ENCODE peak calls at places on chromosomes 16 and 17, in six cellular contexts. One of them, this sample, is unnamed.

GRCh38 chr17:78661092-78661770 is 84.0 kb upstream of the DNAH17 start:
- DNase-seq in HCT116: no peak
- DNase-seq in heart left ventricle: no peak
- DNase-seq in prostate gland: no peak
- DNase-seq in tibial nerve: no peak
- DNase-seq in IMR-90: no peak
- DNase-seq in this sample: no peak

GRCh38 chr17:73419896-73420295 is 108.1 kb upstream of the CDC42EP4 start:
- DNase-seq in heart left ventricle: no peak
- DNase-seq in tibial nerve: no peak
- DNase-seq in prostate gland: no peak
- DNase-seq in HCT116: no peak
- DNase-seq in IMR-90: peak; percentile 4
- DNase-seq in this sample: no peak

GRCh38 chr17:43665038-43665386 is 3.3 kb upstream of the MEOX1 start:
- DNase-seq in tibial nerve: no peak
- DNase-seq in HCT116: no peak
- DNase-seq in prostate gland: no peak
- DNase-seq in IMR-90: no peak
- DNase-seq in heart left ventricle: peak; percentile 57
- DNase-seq in this sample: no peak

GRCh38 chr17:9512323-9513168 is 63.1 kb downstream of the STX8 start:
- DNase-seq in prostate gland: no peak
- DNase-seq in HCT116: peak; percentile 65
- DNase-seq in heart left ventricle: no peak
- DNase-seq in IMR-90: peak; percentile 76
- DNase-seq in tibial nerve: no peak
- DNase-seq in this sample: no peak

GRCh38 chr17:39591958-39592954 is 15.5 kb downstream of the NEUROD2 start:
- DNase-seq in heart left ventricle: no peak
- DNase-seq in HCT116: peak; percentile 13
- DNase-seq in prostate gland: no peak
- DNase-seq in tibial nerve: no peak
- DNase-seq in IMR-90: peak; percentile 50
- DNase-seq in this sample: no peak

GRCh38 chr17:50350733-50351132 is 4.8 kb downstream of the XYLT2 start:
- DNase-seq in prostate gland: no peak
- DNase-seq in heart left ventricle: no peak
- DNase-seq in tibial nerve: no peak
- DNase-seq in HCT116: no peak
- DNase-seq in IMR-90: no peak
- DNase-seq in this sample: no peak

GRCh38 chr17:17224137-17224536 is 12.8 kb downstream of the FLCN start:
- DNase-seq in HCT116: no peak
- DNase-seq in tibial nerve: no peak
- DNase-seq in prostate gland: no peak
- DNase-seq in heart left ventricle: no peak
- DNase-seq in IMR-90: no peak
- DNase-seq in this sample: no peak

GRCh38 chr16:65648111-65648510 is 526.2 kb upstream of the CDH11 start:
- DNase-seq in IMR-90: no peak
- DNase-seq in prostate gland: no peak
- DNase-seq in tibial nerve: no peak
- DNase-seq in heart left ventricle: no peak
- DNase-seq in HCT116: no peak
- DNase-seq in this sample: no peak

GRCh38 chr17:79670537-79671386 is 59.9 kb upstream of the RBFOX3 start:
- DNase-seq in tibial nerve: no peak
- DNase-seq in IMR-90: no peak
- DNase-seq in HCT116: no peak
- DNase-seq in heart left ventricle: no peak
- DNase-seq in prostate gland: no peak
- DNase-seq in this sample: no peak

GRCh38 chr17:58301504-58302150 is 20.9 kb upstream of the MPO start:
- DNase-seq in heart left ventricle: no peak
- DNase-seq in HCT116: no peak
- DNase-seq in prostate gland: no peak
- DNase-seq in IMR-90: no peak
- DNase-seq in tibial nerve: no peak
- DNase-seq in this sample: no peak

GRCh38 chr16:75218256-75219076 is at the start of gene CTRB1:
- DNase-seq in heart left ventricle: no peak
- DNase-seq in HCT116: no peak
- DNase-seq in IMR-90: no peak
- DNase-seq in tibial nerve: no peak
- DNase-seq in prostate gland: no peak
- DNase-seq in this sample: no peak
- TF ChIP-seq POLR2A in heart left ventricle: no peak
- TF ChIP-seq POLR2A in HCT116: no peak
- TF ChIP-seq POLR2A in IMR-90: no peak
- TF ChIP-seq POLR2A in tibial nerve: no peak
- TF ChIP-seq POLR2A in prostate gland: no peak
- TF ChIP-seq POLR2A in this sample: no peak

DNA sequence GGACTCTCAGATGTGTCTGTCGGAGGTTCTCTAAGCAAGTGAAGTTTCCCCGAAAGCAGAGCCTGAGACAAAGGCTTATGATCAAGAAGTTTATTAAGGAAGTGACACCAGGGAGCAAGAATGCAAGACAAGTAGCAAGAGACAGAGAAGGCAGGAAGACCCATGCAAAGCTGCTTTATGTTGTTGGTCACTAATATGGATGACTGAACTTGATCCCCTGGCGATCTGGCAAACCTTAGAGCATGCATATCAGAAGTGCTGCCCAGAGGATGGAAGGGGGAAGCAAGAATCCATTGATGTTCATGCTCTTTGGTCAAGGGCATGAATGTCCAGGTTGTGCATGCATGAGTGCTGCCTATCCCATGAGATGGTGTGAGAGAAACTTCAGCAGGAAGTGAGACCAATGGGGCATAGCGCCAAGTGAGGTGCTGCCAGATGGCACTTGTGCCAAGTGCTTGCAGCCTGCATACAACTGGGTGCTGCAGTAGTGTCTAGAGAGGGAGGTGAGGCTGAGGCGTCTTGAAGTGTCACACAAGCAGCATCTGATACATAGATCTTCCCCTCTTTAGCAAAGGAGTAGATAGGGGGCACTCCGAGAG is 176.5 kb downstream of the SALL1 start:
- DNase-seq in HCT116: no peak
- DNase-seq in IMR-90: no peak
- DNase-seq in tibial nerve: no peak
- DNase-seq in prostate gland: no peak
- DNase-seq in heart left ventricle: no peak
- DNase-seq in this sample: no peak
- H3K27ac ChIP-seq in HCT116: no peak overlapping the region
- H3K27ac ChIP-seq in IMR-90: no peak overlapping the region
- H3K27ac ChIP-seq in tibial nerve: no peak overlapping the region
- H3K27ac ChIP-seq in prostate gland: no peak overlapping the region
- H3K27ac ChIP-seq in heart left ventricle: no peak overlapping the region
- H3K27ac ChIP-seq in this sample: no peak overlapping the region

GRCh38 chr16:82002831-82003230 is 8.4 kb downstream of the SDR42E1 start:
- DNase-seq in prostate gland: no peak
- DNase-seq in IMR-90: no peak
- DNase-seq in HCT116: no peak
- DNase-seq in heart left ventricle: no peak
- DNase-seq in tibial nerve: no peak
- DNase-seq in this sample: no peak

GRCh38 chr16:81994485-81994884 is 16.8 kb downstream of the SDR42E1 start:
- DNase-seq in tibial nerve: no peak
- DNase-seq in heart left ventricle: no peak
- DNase-seq in HCT116: no peak
- DNase-seq in prostate gland: no peak
- DNase-seq in IMR-90: no peak
- DNase-seq in this sample: no peak

GRCh38 chr16:81995651-81996050 is 15.6 kb downstream of the SDR42E1 start:
- DNase-seq in prostate gland: no peak
- DNase-seq in tibial nerve: no peak
- DNase-seq in HCT116: no peak
- DNase-seq in heart left ventricle: no peak
- DNase-seq in IMR-90: peak; percentile 36
- DNase-seq in this sample: no peak

GRCh38 chr16:81997738-81998137 is 13.5 kb downstream of the SDR42E1 start:
- DNase-seq in tibial nerve: no peak
- DNase-seq in IMR-90: peak; percentile 81
- DNase-seq in heart left ventricle: no peak
- DNase-seq in prostate gland: no peak
- DNase-seq in HCT116: no peak
- DNase-seq in this sample: no peak

DNA sequence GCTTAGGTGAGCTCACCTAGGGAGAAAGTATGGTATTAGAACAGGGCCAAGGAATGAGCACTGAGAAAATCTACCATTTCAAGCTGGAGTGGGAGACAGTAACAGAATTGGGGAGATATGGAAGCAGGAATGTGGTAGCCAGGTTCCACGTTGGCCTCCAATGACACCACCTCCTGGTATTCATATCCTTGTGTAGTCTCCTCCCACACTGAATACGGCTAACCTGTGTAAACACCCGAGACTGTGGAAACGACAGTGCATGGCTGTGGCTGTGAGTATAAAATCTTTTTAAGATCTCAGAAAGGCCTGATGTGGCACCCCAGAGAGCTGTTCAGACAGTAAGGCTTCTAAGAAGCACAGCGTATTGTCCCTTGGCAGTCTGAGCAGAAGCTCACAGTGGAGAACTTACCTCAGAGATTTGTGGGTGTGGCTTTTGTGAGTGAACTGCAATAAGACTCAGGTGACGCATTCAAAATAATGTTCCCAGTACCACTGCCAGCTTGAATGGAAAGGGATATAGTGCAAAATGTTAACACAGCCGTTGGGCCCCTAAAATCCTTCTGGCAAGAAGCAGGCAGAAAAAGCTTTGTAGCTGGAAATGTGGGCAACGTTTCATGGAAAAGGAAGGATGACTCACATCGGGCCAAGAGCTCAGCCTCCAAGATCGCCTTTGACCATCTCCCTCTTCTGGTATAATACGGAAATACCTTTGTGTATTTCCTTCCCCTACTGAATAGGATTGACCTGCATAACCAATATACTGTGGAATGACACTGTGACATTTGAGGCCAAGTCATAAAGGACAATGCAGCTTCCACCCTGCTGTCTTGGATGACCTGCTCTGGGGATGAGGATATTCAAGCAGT is 14.4 kb downstream of the SDR42E1 start:
- DNase-seq in heart left ventricle: no peak
- DNase-seq in HCT116: peak; percentile 60
- DNase-seq in tibial nerve: no peak
- DNase-seq in IMR-90: peak; percentile 57
- DNase-seq in prostate gland: no peak
- DNase-seq in this sample: no peak
- TF ChIP-seq CTCF in heart left ventricle: peak; percentile 13
- TF ChIP-seq CTCF in HCT116: peak; percentile 56
- TF ChIP-seq CTCF in tibial nerve: no peak
- TF ChIP-seq CTCF in IMR-90: peak; percentile 32
- TF ChIP-seq CTCF in prostate gland: peak; percentile 22
- TF ChIP-seq CTCF in this sample: no peak

DNA sequence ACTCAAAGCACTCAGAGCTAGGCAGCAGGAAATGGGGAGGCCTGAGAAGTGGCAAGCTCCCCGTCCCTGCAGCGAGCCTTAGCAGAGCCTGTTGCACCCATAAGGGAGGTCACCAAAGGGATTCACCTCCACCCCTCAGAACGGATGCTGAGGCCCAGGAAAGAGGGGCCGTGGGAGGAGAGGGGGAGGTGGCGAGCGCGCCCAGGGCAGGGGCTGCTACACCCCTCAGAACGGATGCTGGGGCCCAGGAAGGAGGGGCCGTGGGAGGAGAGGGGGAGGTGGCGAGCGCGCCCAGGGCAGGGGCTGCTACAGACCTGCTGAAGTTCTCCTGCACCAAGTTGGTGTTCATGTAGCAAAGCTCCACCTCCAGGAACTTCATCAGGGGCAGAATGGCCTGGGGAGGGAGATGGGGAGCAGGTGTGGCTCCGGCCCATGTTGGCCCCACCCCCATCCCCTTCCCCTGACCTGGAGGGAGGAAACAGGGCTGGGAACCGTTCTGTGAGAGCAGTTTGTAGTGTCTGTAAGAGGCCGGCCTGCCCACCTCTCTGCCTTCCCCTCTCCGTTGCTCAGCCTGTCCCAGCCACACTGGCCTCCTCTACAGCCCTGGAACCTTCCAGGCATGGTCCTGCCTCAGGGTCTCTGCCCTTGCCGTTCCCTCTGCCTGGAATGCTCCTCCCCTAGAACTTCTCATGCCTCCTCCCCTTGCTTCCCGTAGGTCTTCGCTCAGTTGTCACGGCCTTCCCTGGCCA is 11.4 kb downstream of the UNC13D start:
- DNase-seq in heart left ventricle: no peak
- DNase-seq in IMR-90: no peak
- DNase-seq in tibial nerve: no peak
- DNase-seq in HCT116: no peak
- DNase-seq in prostate gland: no peak
- DNase-seq in this sample: no peak
- TF ChIP-seq POLR2A in heart left ventricle: no peak
- TF ChIP-seq POLR2A in IMR-90: no peak
- TF ChIP-seq POLR2A in tibial nerve: no peak
- TF ChIP-seq POLR2A in HCT116: no peak
- TF ChIP-seq POLR2A in prostate gland: no peak
- TF ChIP-seq POLR2A in this sample: no peak

DNA sequence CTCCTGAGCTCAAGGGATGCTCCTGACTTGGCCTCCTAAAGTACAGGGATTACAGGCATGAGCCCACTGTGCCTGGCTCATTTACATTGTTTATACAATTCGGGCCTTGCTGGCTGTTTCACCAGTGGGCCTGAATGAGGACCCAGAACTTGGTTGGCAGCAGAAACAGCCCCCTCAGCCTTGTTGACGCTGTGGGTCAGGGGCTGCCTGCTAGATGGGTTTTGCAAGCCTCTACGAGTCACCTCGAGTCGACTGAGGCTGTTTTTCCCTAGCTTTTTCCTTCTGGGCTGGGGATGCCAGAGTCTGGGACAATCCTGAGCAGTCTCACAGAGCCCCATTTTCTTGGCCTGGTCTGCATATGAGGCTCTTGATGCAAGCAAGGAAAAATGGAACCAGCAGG is 16.1 kb downstream of the PPL start:
- DNase-seq in IMR-90: peak; percentile 49
- DNase-seq in heart left ventricle: no peak
- DNase-seq in tibial nerve: no peak
- DNase-seq in HCT116: no peak
- DNase-seq in prostate gland: no peak
- DNase-seq in this sample: no peak
- H3K27ac ChIP-seq in IMR-90: no peak overlapping the region
- H3K27ac ChIP-seq in heart left ventricle: no peak overlapping the region
- H3K27ac ChIP-seq in tibial nerve: no peak overlapping the region
- H3K27ac ChIP-seq in HCT116: no peak overlapping the region
- H3K27ac ChIP-seq in prostate gland: peak overlapping the region; percentile 16
- H3K27ac ChIP-seq in this sample: no peak overlapping the region

GRCh38 chr16:86520317-86521210 is 10.2 kb downstream of the FOXF1 start:
- DNase-seq in tibial nerve: no peak
- DNase-seq in HCT116: no peak
- DNase-seq in prostate gland: no peak
- DNase-seq in heart left ventricle: no peak
- DNase-seq in IMR-90: peak; percentile 33
- DNase-seq in this sample: no peak
- TF ChIP-seq CTCF in tibial nerve: peak; percentile 4
- TF ChIP-seq CTCF in HCT116: no peak
- TF ChIP-seq CTCF in prostate gland: no peak
- TF ChIP-seq CTCF in heart left ventricle: no peak
- TF ChIP-seq CTCF in IMR-90: no peak
- TF ChIP-seq CTCF in this sample: no peak